ENCODE peak calls at places on chromosome 12, in ten cellular contexts. One of them, this sample, is unnamed. For H3K9me3, the result is how much of the 10 kb centered on the place peaks cover.

GRCh38 chr12:13114251-13115052 is 11.0 kb upstream of the GSG1 start:
- DNase-seq in CD8-positive, alpha-beta memory T cell: no peak
- DNase-seq in colonic mucosa: no peak
- DNase-seq in PC-3: no peak
- DNase-seq in cardiac muscle cell: peak
- DNase-seq in T-helper 17 cell: no peak
- DNase-seq in OCI-LY7: no peak
- DNase-seq in stomach: no peak
- DNase-seq in neural progenitor cell: peak
- DNase-seq in SK-N-SH: no peak
- DNase-seq in this sample: no peak

GRCh38 chr12:49674318-49674985 is 32.8 kb downstream of the FMNL3 start:
- DNase-seq in CD8-positive, alpha-beta memory T cell: no peak
- DNase-seq in colonic mucosa: no peak
- DNase-seq in PC-3: no peak
- DNase-seq in cardiac muscle cell: peak
- DNase-seq in T-helper 17 cell: no peak
- DNase-seq in OCI-LY7: no peak
- DNase-seq in stomach: no peak
- DNase-seq in neural progenitor cell: no peak
- DNase-seq in SK-N-SH: no peak
- DNase-seq in this sample: no peak

GRCh38 chr12:50174971-50175715 is 8.0 kb upstream of the CERS5 start:
- DNase-seq in CD8-positive, alpha-beta memory T cell: peak
- DNase-seq in colonic mucosa: no peak
- DNase-seq in PC-3: peak
- DNase-seq in cardiac muscle cell: peak
- DNase-seq in T-helper 17 cell: no peak
- DNase-seq in OCI-LY7: peak
- DNase-seq in stomach: no peak
- DNase-seq in neural progenitor cell: peak
- DNase-seq in SK-N-SH: peak
- DNase-seq in this sample: peak

GRCh38 chr12:6684609-6685008 is 4.6 kb downstream of the ZNF384 start:
- DNase-seq in CD8-positive, alpha-beta memory T cell: peak
- DNase-seq in colonic mucosa: peak
- DNase-seq in PC-3: peak
- DNase-seq in cardiac muscle cell: peak
- DNase-seq in T-helper 17 cell: no peak
- DNase-seq in OCI-LY7: peak
- DNase-seq in stomach: no peak
- DNase-seq in neural progenitor cell: peak
- DNase-seq in SK-N-SH: peak
- DNase-seq in this sample: no peak

GRCh38 chr12:124379938-124380754 is 85.3 kb downstream of the RFLNA start:
- DNase-seq in CD8-positive, alpha-beta memory T cell: no peak
- DNase-seq in colonic mucosa: no peak
- DNase-seq in PC-3: peak
- DNase-seq in cardiac muscle cell: peak
- DNase-seq in T-helper 17 cell: no peak
- DNase-seq in OCI-LY7: no peak
- DNase-seq in stomach: peak
- DNase-seq in neural progenitor cell: peak
- DNase-seq in SK-N-SH: no peak
- DNase-seq in this sample: peak

GRCh38 chr12:6229224-6229748 is 29.1 kb downstream of the CD9 start:
- DNase-seq in CD8-positive, alpha-beta memory T cell: no peak
- DNase-seq in colonic mucosa: peak
- DNase-seq in PC-3: peak
- DNase-seq in cardiac muscle cell: no peak
- DNase-seq in T-helper 17 cell: no peak
- DNase-seq in OCI-LY7: no peak
- DNase-seq in stomach: peak
- DNase-seq in neural progenitor cell: no peak
- DNase-seq in SK-N-SH: no peak
- DNase-seq in this sample: no peak

GRCh38 chr12:101891462-101891971 is 14.1 kb downstream of the DRAM1 start:
- DNase-seq in CD8-positive, alpha-beta memory T cell: no peak
- DNase-seq in colonic mucosa: peak
- DNase-seq in PC-3: peak
- DNase-seq in cardiac muscle cell: peak
- DNase-seq in T-helper 17 cell: no peak
- DNase-seq in OCI-LY7: no peak
- DNase-seq in stomach: peak
- DNase-seq in neural progenitor cell: no peak
- DNase-seq in SK-N-SH: no peak
- DNase-seq in this sample: peak

GRCh38 chr12:116266220-116266619 is 11.3 kb downstream of the MED13L start:
- DNase-seq in CD8-positive, alpha-beta memory T cell: no peak
- DNase-seq in colonic mucosa: no peak
- DNase-seq in PC-3: no peak
- DNase-seq in cardiac muscle cell: no peak
- DNase-seq in T-helper 17 cell: no peak
- DNase-seq in OCI-LY7: no peak
- DNase-seq in stomach: no peak
- DNase-seq in neural progenitor cell: peak
- DNase-seq in SK-N-SH: no peak
- DNase-seq in this sample: no peak

GRCh38 chr12:4193821-4194220 is 79.7 kb upstream of the CCND2 start:
- DNase-seq in CD8-positive, alpha-beta memory T cell: no peak
- DNase-seq in colonic mucosa: no peak
- DNase-seq in PC-3: no peak
- DNase-seq in cardiac muscle cell: no peak
- DNase-seq in T-helper 17 cell: no peak
- DNase-seq in OCI-LY7: no peak
- DNase-seq in stomach: no peak
- DNase-seq in neural progenitor cell: no peak
- DNase-seq in SK-N-SH: no peak
- DNase-seq in this sample: no peak

GRCh38 chr12:52066346-52067080 is 3.3 kb upstream of the ATG101 start:
- DNase-seq in CD8-positive, alpha-beta memory T cell: no peak
- DNase-seq in colonic mucosa: no peak
- DNase-seq in PC-3: no peak
- DNase-seq in cardiac muscle cell: no peak
- DNase-seq in T-helper 17 cell: no peak
- DNase-seq in OCI-LY7: no peak
- DNase-seq in stomach: no peak
- DNase-seq in neural progenitor cell: no peak
- DNase-seq in SK-N-SH: no peak
- DNase-seq in this sample: no peak

GRCh38 chr12:14696265-14696741 is at the start of gene GUCY2C:
- DNase-seq in CD8-positive, alpha-beta memory T cell: no peak
- DNase-seq in colonic mucosa: peak
- DNase-seq in PC-3: no peak
- DNase-seq in cardiac muscle cell: no peak
- DNase-seq in T-helper 17 cell: no peak
- DNase-seq in OCI-LY7: no peak
- DNase-seq in stomach: no peak
- DNase-seq in neural progenitor cell: no peak
- DNase-seq in SK-N-SH: no peak
- DNase-seq in this sample: no peak

GRCh38 chr12:11973396-11973795 is 97.3 kb upstream of the BCL2L14 start:
- DNase-seq in CD8-positive, alpha-beta memory T cell: no peak
- DNase-seq in colonic mucosa: no peak
- DNase-seq in PC-3: no peak
- DNase-seq in cardiac muscle cell: no peak
- DNase-seq in T-helper 17 cell: no peak
- DNase-seq in OCI-LY7: no peak
- DNase-seq in stomach: no peak
- DNase-seq in neural progenitor cell: no peak
- DNase-seq in SK-N-SH: no peak
- DNase-seq in this sample: no peak

GRCh38 chr12:108955225-108955835 is 65.5 kb downstream of the SVOP start:
- DNase-seq in CD8-positive, alpha-beta memory T cell: no peak
- DNase-seq in colonic mucosa: no peak
- DNase-seq in PC-3: peak
- DNase-seq in cardiac muscle cell: peak
- DNase-seq in T-helper 17 cell: no peak
- DNase-seq in OCI-LY7: no peak
- DNase-seq in stomach: no peak
- DNase-seq in neural progenitor cell: no peak
- DNase-seq in SK-N-SH: peak
- DNase-seq in this sample: no peak

GRCh38 chr12:30823140-30823669 is 68.5 kb upstream of the CAPRIN2 start:
- DNase-seq in CD8-positive, alpha-beta memory T cell: peak
- DNase-seq in colonic mucosa: peak
- DNase-seq in PC-3: no peak
- DNase-seq in cardiac muscle cell: peak
- DNase-seq in T-helper 17 cell: no peak
- DNase-seq in OCI-LY7: no peak
- DNase-seq in stomach: peak
- DNase-seq in neural progenitor cell: peak
- DNase-seq in SK-N-SH: no peak
- DNase-seq in this sample: no peak

GRCh38 chr12:26226629-26227375 is 31.4 kb downstream of the SSPN start:
- DNase-seq in CD8-positive, alpha-beta memory T cell: no peak
- DNase-seq in colonic mucosa: no peak
- DNase-seq in PC-3: peak
- DNase-seq in cardiac muscle cell: peak
- DNase-seq in T-helper 17 cell: no peak
- DNase-seq in OCI-LY7: no peak
- DNase-seq in stomach: peak
- DNase-seq in neural progenitor cell: peak
- DNase-seq in SK-N-SH: peak
- DNase-seq in this sample: no peak

GRCh38 chr12:22082190-22082701 is 36.2 kb downstream of the CMAS start:
- DNase-seq in CD8-positive, alpha-beta memory T cell: no peak
- DNase-seq in colonic mucosa: no peak
- DNase-seq in PC-3: no peak
- DNase-seq in cardiac muscle cell: peak
- DNase-seq in T-helper 17 cell: no peak
- DNase-seq in OCI-LY7: no peak
- DNase-seq in stomach: no peak
- DNase-seq in neural progenitor cell: peak
- DNase-seq in SK-N-SH: no peak
- DNase-seq in this sample: no peak

DNA sequence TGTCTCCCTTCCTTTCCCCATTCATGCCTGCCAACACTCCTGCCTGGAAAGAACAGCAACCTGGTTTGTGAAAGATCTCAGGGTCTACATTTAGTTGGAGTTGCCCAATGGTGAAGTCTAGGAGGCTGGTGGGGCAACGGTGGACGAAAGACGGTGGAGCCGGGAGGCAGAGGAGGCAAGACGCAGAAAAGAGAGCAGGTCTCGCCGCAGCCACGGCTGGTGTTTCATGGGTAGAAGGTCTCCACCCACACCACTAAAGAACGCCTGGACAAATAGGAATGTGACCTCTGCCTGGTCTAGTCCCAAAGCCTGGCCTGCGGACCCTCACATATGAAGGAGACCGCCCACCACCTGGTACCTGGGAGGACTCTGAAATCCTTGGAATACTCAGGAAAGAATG is 185.6 kb downstream of the ALG10 start:
- DNase-seq in CD8-positive, alpha-beta memory T cell: no peak
- DNase-seq in colonic mucosa: no peak
- DNase-seq in PC-3: no peak
- DNase-seq in cardiac muscle cell: no peak
- DNase-seq in T-helper 17 cell: no peak
- DNase-seq in OCI-LY7: no peak
- DNase-seq in stomach: no peak
- DNase-seq in neural progenitor cell: no peak
- DNase-seq in SK-N-SH: no peak
- DNase-seq in this sample: no peak
- H3K9me3 ChIP-seq in CD8-positive, alpha-beta memory T cell: under half
- H3K9me3 ChIP-seq in colonic mucosa: under half
- H3K9me3 ChIP-seq in PC-3: under half
- H3K9me3 ChIP-seq in cardiac muscle cell: under half
- H3K9me3 ChIP-seq in T-helper 17 cell: under half
- H3K9me3 ChIP-seq in OCI-LY7: under half
- H3K9me3 ChIP-seq in stomach: under half
- H3K9me3 ChIP-seq in neural progenitor cell: under half
- H3K9me3 ChIP-seq in SK-N-SH: under half
- H3K9me3 ChIP-seq in this sample: half or more

DNA sequence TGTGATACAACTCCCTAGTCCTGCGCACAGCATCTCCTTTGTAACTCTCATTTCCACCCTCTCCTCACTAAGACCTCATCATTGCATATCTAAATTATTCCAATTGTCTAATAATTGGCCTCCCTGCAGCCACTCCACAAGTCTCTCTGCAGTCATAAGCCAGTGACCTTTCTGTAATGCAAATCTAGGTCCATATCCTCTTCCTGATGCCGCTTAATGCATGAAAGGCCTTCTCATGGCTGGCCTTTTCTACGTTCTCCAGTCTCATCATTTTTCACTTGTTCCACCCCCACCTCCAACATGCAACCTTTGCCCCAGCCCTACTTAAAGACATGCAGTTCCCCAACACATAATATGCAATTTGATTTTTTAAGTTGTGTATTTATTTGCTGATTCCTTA is 96.0 kb downstream of the RPAP3 start:
- DNase-seq in CD8-positive, alpha-beta memory T cell: no peak
- DNase-seq in colonic mucosa: no peak
- DNase-seq in PC-3: no peak
- DNase-seq in cardiac muscle cell: no peak
- DNase-seq in T-helper 17 cell: no peak
- DNase-seq in OCI-LY7: no peak
- DNase-seq in stomach: no peak
- DNase-seq in neural progenitor cell: no peak
- DNase-seq in SK-N-SH: no peak
- DNase-seq in this sample: no peak
- H3K9me3 ChIP-seq in CD8-positive, alpha-beta memory T cell: under half
- H3K9me3 ChIP-seq in colonic mucosa: under half
- H3K9me3 ChIP-seq in PC-3: under half
- H3K9me3 ChIP-seq in cardiac muscle cell: under half
- H3K9me3 ChIP-seq in T-helper 17 cell: under half
- H3K9me3 ChIP-seq in OCI-LY7: under half
- H3K9me3 ChIP-seq in stomach: under half
- H3K9me3 ChIP-seq in neural progenitor cell: under half
- H3K9me3 ChIP-seq in SK-N-SH: under half
- H3K9me3 ChIP-seq in this sample: under half

GRCh38 chr12:34348836-34349672 is 326.8 kb downstream of the ALG10 start:
- DNase-seq in CD8-positive, alpha-beta memory T cell: no peak
- DNase-seq in colonic mucosa: no peak
- DNase-seq in PC-3: peak
- DNase-seq in cardiac muscle cell: no peak
- DNase-seq in T-helper 17 cell: no peak
- DNase-seq in OCI-LY7: no peak
- DNase-seq in stomach: no peak
- DNase-seq in neural progenitor cell: no peak
- DNase-seq in SK-N-SH: no peak
- DNase-seq in this sample: no peak
- H3K9me3 ChIP-seq in CD8-positive, alpha-beta memory T cell: under half
- H3K9me3 ChIP-seq in colonic mucosa: under half
- H3K9me3 ChIP-seq in PC-3: under half
- H3K9me3 ChIP-seq in cardiac muscle cell: under half
- H3K9me3 ChIP-seq in T-helper 17 cell: under half
- H3K9me3 ChIP-seq in OCI-LY7: under half
- H3K9me3 ChIP-seq in stomach: half or more
- H3K9me3 ChIP-seq in neural progenitor cell: under half
- H3K9me3 ChIP-seq in SK-N-SH: under half
- H3K9me3 ChIP-seq in this sample: half or more

DNA sequence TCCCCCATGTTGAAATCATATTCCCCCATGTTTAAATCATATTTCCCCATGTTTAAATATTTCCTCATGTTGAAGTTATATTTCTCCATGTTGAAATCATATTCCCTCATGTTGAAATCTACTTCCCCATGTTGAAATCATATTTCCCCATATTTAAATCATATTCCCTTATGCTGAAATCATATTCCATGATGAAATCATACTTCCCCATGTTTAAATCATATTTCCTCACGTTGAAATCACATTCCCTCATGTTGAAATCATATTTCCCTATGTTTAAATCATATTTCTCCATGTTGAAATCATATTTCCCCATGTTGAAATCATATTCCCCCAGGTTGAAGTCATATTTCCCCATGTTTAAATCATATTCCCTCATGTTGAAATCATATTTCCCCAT is 34.6 kb upstream of the ADGRD1 start:
- DNase-seq in CD8-positive, alpha-beta memory T cell: no peak
- DNase-seq in colonic mucosa: no peak
- DNase-seq in PC-3: no peak
- DNase-seq in cardiac muscle cell: no peak
- DNase-seq in T-helper 17 cell: no peak
- DNase-seq in OCI-LY7: no peak
- DNase-seq in stomach: no peak
- DNase-seq in neural progenitor cell: no peak
- DNase-seq in SK-N-SH: no peak
- DNase-seq in this sample: no peak
- H3K9me3 ChIP-seq in CD8-positive, alpha-beta memory T cell: under half
- H3K9me3 ChIP-seq in colonic mucosa: under half
- H3K9me3 ChIP-seq in PC-3: under half
- H3K9me3 ChIP-seq in cardiac muscle cell: under half
- H3K9me3 ChIP-seq in T-helper 17 cell: under half
- H3K9me3 ChIP-seq in OCI-LY7: under half
- H3K9me3 ChIP-seq in stomach: under half
- H3K9me3 ChIP-seq in neural progenitor cell: under half
- H3K9me3 ChIP-seq in SK-N-SH: under half
- H3K9me3 ChIP-seq in this sample: under half